ENCODE peak calls at places on chromosomes 5 and 9, in five cellular contexts. One of them, this sample, is unnamed.

GRCh38 chr9:115254781-115255180 is 136.8 kb upstream of the TNC start:
- DNase-seq in H4: no peak
- DNase-seq in NCI-H1417: no peak
- DNase-seq in B cell: no peak
- DNase-seq in suprapubic skin: no peak
- DNase-seq in this sample: peak

GRCh38 chr9:2059131-2059929 is 44.2 kb downstream of the SMARCA2 start:
- DNase-seq in H4: no peak
- DNase-seq in NCI-H1417: no peak
- DNase-seq in B cell: no peak
- DNase-seq in suprapubic skin: no peak
- DNase-seq in this sample: no peak

GRCh38 chr9:37283730-37284235 is 138.7 kb upstream of the GRHPR start:
- DNase-seq in H4: no peak
- DNase-seq in NCI-H1417: no peak
- DNase-seq in B cell: no peak
- DNase-seq in suprapubic skin: no peak
- DNase-seq in this sample: peak

GRCh38 chr5:172733974-172734346 is 37.0 kb downstream of the DUSP1 start:
- DNase-seq in H4: no peak
- DNase-seq in NCI-H1417: no peak
- DNase-seq in B cell: no peak
- DNase-seq in suprapubic skin: peak
- DNase-seq in this sample: no peak

GRCh38 chr9:127184641-127185040 is 62.2 kb upstream of the ANGPTL2 start:
- DNase-seq in H4: no peak
- DNase-seq in NCI-H1417: no peak
- DNase-seq in B cell: no peak
- DNase-seq in suprapubic skin: no peak
- DNase-seq in this sample: no peak

GRCh38 chr9:134321957-134322741 is 4.1 kb upstream of the RXRA start:
- DNase-seq in H4: no peak
- DNase-seq in NCI-H1417: no peak
- DNase-seq in B cell: no peak
- DNase-seq in suprapubic skin: peak
- DNase-seq in this sample: no peak

GRCh38 chr5:127925916-127926315 is 157.7 kb upstream of the SLC12A2 start:
- DNase-seq in H4: no peak
- DNase-seq in NCI-H1417: no peak
- DNase-seq in B cell: no peak
- DNase-seq in suprapubic skin: no peak
- DNase-seq in this sample: no peak

GRCh38 chr5:110590187-110590586 is 136.3 kb downstream of the TMEM232 start:
- DNase-seq in H4: peak
- DNase-seq in NCI-H1417: no peak
- DNase-seq in B cell: no peak
- DNase-seq in suprapubic skin: no peak
- DNase-seq in this sample: peak

GRCh38 chr9:136481558-136481957 is 1.3 kb downstream of the SEC16A start:
- DNase-seq in H4: no peak
- DNase-seq in NCI-H1417: no peak
- DNase-seq in B cell: no peak
- DNase-seq in suprapubic skin: no peak
- DNase-seq in this sample: no peak

GRCh38 chr9:109512170-109512756 is 14.2 kb upstream of the PTPN3 start:
- DNase-seq in H4: no peak
- DNase-seq in NCI-H1417: no peak
- DNase-seq in B cell: no peak
- DNase-seq in suprapubic skin: no peak
- DNase-seq in this sample: no peak

GRCh38 chr5:113087994-113088519 is 111.5 kb downstream of the DCP2 start:
- DNase-seq in H4: no peak
- DNase-seq in NCI-H1417: no peak
- DNase-seq in B cell: no peak
- DNase-seq in suprapubic skin: no peak
- DNase-seq in this sample: no peak

GRCh38 chr5:59685806-59686205 is 207.7 kb downstream of the PDE4D start:
- DNase-seq in H4: no peak
- DNase-seq in NCI-H1417: no peak
- DNase-seq in B cell: no peak
- DNase-seq in suprapubic skin: no peak
- DNase-seq in this sample: no peak

GRCh38 chr9:129139993-129140396 is 28.8 kb downstream of the PTPA start:
- DNase-seq in H4: peak
- DNase-seq in NCI-H1417: peak
- DNase-seq in B cell: peak
- DNase-seq in suprapubic skin: peak
- DNase-seq in this sample: peak

GRCh38 chr9:99752710-99753109 is 69.0 kb upstream of the NR4A3 start:
- DNase-seq in H4: no peak
- DNase-seq in NCI-H1417: no peak
- DNase-seq in B cell: no peak
- DNase-seq in suprapubic skin: no peak
- DNase-seq in this sample: no peak

GRCh38 chr9:125659201-125659840 is 47.7 kb downstream of the MAPKAP1 start:
- DNase-seq in H4: no peak
- DNase-seq in NCI-H1417: no peak
- DNase-seq in B cell: no peak
- DNase-seq in suprapubic skin: no peak
- DNase-seq in this sample: no peak

GRCh38 chr5:95989283-95990048 is 27.8 kb upstream of the ELL2 start:
- DNase-seq in H4: no peak
- DNase-seq in NCI-H1417: peak
- DNase-seq in B cell: no peak
- DNase-seq in suprapubic skin: no peak
- DNase-seq in this sample: no peak

GRCh38 chr5:74357827-74358226 is 282.7 kb downstream of the ENC1 start:
- DNase-seq in H4: no peak
- DNase-seq in NCI-H1417: no peak
- DNase-seq in B cell: no peak
- DNase-seq in suprapubic skin: no peak
- DNase-seq in this sample: peak

This sample was measured in SJCRH30.